ENCODE peak calls at places on chromosomes 5 and 9, in four cellular contexts. O, I, W and C are unnamed samples.

GRCh38 chr5:14146725-14147124 is 3.6 kb downstream of the TRIO start:
- DNase-seq in O (no peak), I (no peak), W (no peak), C (no peak)

GRCh38 chr9:77475641-77476473 is 172.3 kb downstream of the GNA14 start:
- DNase-seq in W (no peak), O (no peak), I (no peak), C (no peak)

GRCh38 chr5:149271195-149271716 is 403 bp upstream of the AFAP1L1 start:
- DNase-seq in I (no peak), O (no peak), W (no peak), C (no peak)

GRCh38 chr9:133321411-133321935 is 14.5 kb downstream of the SURF6 start:
- DNase-seq in W (no peak), I (no peak), O (no peak), C (no peak)

GRCh38 chr9:121916008-121916407 is 177.1 kb downstream of the TTLL11 start:
- DNase-seq in O (no peak), W (no peak), I (no peak), C (no peak)

GRCh38 chr5:115309751-115310370 is 13.4 kb upstream of the CCDC112 start:
- DNase-seq in I (peak; percentile 49), O (no peak), W (no peak), C (no peak)

GRCh38 chr5:90680831-90681420 is 122.3 kb downstream of the ADGRV1 start:
- DNase-seq in I (no peak), O (no peak), W (no peak), C (no peak)

GRCh38 chr9:34419716-34420504 is 38.5 kb downstream of the FAM219A start:
- DNase-seq in O (no peak), W (no peak), I (no peak), C (no peak)

GRCh38 chr9:114603183-114603582 is 7.9 kb upstream of the TMEM268 start:
- DNase-seq in I (no peak), W (no peak), O (no peak), C (no peak)

GRCh38 chr9:121067655-121068054 is 7.1 kb upstream of the CNTRL start:
- DNase-seq in I (no peak), O (no peak), W (no peak), C (peak; percentile 47)

GRCh38 chr5:95471922-95472321 is 80.8 kb downstream of the FAM81B start:
- DNase-seq in W (no peak), I (no peak), O (no peak), C (no peak)

GRCh38 chr9:6641561-6641960 is 4.0 kb downstream of the GLDC start:
- DNase-seq in O (no peak), I (no peak), W (no peak), C (no peak)

GRCh38 chr5:87154191-87154590 is 113.5 kb upstream of the RASA1 start:
- DNase-seq in I (no peak), W (no peak), O (no peak), C (no peak)

GRCh38 chr5:65199988-65200668 is 281.6 kb downstream of the ADAMTS6 start:
- DNase-seq in W (no peak), I (no peak), O (no peak), C (no peak)

GRCh38 chr5:159331099-159331973 is 1.0 kb upstream of the IL12B start:
- DNase-seq in I (peak; percentile 59), W (peak; percentile 61), O (no peak), C (peak; percentile 57)

GRCh38 chr5:134083517-134083916 is 31.0 kb upstream of the TCF7 start:
- DNase-seq in I (no peak), W (no peak), O (no peak), C (no peak)

GRCh38 chr5:133706732-133707430 is 94.5 kb upstream of the FSTL4 start:
- DNase-seq in O (no peak), I (no peak), W (no peak), C (no peak)

GRCh38 chr9:96193356-96193755 is 108.6 kb downstream of the HSD17B3 start:
- DNase-seq in O (no peak), I (no peak), W (no peak), C (no peak)

GRCh38 chr9:10562581-10563343 is 50.0 kb downstream of the PTPRD start:
- DNase-seq in I (no peak), O (no peak), W (no peak), C (no peak)

GRCh38 chr5:67773439-67773988 is 442.0 kb upstream of the PIK3R1 start:
- DNase-seq in W (no peak), O (no peak), I (no peak), C (no peak)

GRCh38 chr9:137319434-137319975 is 17.4 kb upstream of the NRARP start:
- DNase-seq in W (peak; percentile 29), I (no peak), O (no peak), C (no peak)

GRCh38 chr9:123548749-123549545 is 192.9 kb downstream of the CRB2 start:
- DNase-seq in I (peak; percentile 54), W (no peak), O (no peak), C (peak; percentile 48)

GRCh38 chr5:178250263-178250662 is 17.7 kb upstream of the PHYKPL start:
- DNase-seq in W (no peak), O (no peak), I (no peak), C (no peak)

GRCh38 chr9:110691002-110691549 is 22.5 kb downstream of the MUSK start:
- DNase-seq in I (peak; percentile 33), O (no peak), W (no peak), C (no peak)

GRCh38 chr9:4939118-4939561 is 45.9 kb upstream of the JAK2 start:
- DNase-seq in O (peak; percentile 93), I (no peak), W (no peak), C (peak; percentile 78)

GRCh38 chr5:135217669-135218485 is 181.2 kb downstream of the MACROH2A1 start:
- DNase-seq in O (no peak), I (peak; percentile 51), W (no peak), C (no peak)

DNA sequence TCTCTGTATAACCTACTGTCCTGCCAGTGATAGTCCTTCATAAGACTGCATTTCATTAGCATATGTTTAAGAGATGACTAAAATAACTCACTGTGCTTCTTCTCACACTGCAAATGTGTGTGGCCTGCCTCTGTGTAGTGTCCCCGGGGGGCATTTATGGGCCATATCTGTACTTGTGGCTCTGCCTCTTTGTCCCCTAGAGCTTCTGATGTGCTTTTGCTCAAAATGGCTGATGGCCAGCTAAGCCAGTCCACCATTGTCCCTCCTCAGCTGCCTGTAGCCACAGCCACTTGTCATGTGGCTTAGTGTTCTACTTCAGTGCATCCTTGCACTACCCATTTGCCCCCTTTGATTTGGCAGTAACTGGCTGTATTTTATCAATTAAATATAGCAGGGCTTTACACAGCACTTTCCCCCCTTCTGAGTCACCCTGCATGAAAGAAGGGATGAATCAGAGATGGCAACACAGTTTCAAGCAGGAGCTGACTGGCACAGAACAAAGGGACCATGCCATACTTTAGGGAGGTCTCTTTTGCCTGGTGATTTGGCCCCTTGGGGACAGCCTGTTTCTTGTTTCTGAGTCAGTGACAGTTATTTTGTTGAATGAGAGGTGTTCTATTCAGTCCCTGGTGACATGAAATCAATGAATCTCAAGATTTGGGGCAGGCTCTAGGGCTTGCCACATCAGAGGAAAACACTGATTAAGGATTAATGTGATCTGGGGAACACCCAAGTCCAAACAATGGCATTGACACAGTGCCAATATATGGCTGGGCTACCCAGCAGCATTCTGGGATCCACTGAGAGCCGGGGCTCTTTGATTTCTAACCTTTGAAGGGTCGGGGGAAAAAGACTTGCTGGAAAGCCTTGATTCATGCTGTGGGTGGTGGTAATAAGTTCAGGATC is 245.5 kb downstream of the SMARCA2 start:
- DNase-seq in O (no peak), W (no peak), I (no peak), C (no peak)
- TF ChIP-seq SPI1 in O (no peak), W (no peak), I (no peak), C (no peak)

GRCh38 chr5:72130342-72130741 is 23.1 kb downstream of the MAP1B start:
- DNase-seq in O (no peak), W (no peak), I (no peak), C (no peak)
- TF ChIP-seq SPI1 in O (no peak), W (no peak), I (no peak), C (no peak)

GRCh38 chr5:143226361-143226760 is 177.1 kb downstream of the NR3C1 start:
- DNase-seq in I (no peak), W (no peak), O (no peak), C (no peak)

GRCh38 chr5:143228597-143229293 is 174.7 kb downstream of the NR3C1 start:
- DNase-seq in I (no peak), W (no peak), O (no peak), C (no peak)

GRCh38 chr5:143225511-143225910 is 178.0 kb downstream of the NR3C1 start:
- DNase-seq in I (no peak), W (no peak), O (no peak), C (no peak)

GRCh38 chr5:143226872-143227271 is 176.6 kb downstream of the NR3C1 start:
- DNase-seq in O (no peak), W (no peak), I (no peak), C (no peak)

GRCh38 chr5:143227301-143227700 is 176.2 kb downstream of the NR3C1 start:
- DNase-seq in I (no peak), O (no peak), W (no peak), C (no peak)
- TF ChIP-seq SPI1 in I (no peak), O (no peak), W (no peak), C (no peak)

GRCh38 chr5:96852769-96853168 is 23.5 kb upstream of the ERAP2 start:
- DNase-seq in I (no peak), W (no peak), O (no peak), C (no peak)
- TF ChIP-seq SPI1 in I (no peak), W (no peak), O (no peak), C (no peak)

DNA sequence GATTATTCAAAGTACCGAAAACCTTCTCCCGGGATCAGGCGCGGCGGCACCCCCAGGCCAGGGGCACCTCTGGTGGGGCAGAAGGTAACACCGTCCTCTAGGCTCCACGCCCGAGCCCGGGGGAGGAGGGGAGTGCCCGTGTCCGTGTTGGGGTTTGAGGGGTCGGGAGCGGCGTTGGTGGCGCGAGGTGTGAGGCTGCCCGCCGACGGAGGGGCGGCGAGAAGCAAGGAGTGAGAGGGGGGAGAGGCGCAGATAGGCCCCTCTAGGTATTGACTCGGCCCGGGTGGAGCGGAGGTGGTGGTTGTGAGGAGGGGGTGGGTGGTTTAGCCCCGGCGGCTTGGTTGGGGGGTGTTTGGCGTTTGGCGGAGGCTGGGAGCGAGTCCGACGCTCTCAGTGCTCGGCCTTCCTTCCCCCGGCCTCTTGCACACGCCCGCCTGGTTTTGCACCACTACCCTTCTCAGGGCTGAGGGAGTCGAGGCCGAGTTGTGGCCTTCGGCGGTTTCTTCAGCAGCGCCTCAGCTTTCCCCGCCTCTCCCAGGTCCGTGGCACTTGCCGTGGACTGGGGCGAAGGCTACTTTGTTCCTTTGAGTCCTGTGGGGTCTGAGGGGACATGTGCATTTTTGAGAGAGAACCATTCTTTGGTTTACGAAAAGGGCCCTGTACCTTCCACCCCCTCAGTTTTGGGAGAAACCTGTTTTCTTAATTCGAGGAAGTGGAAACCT is 430 bp downstream of the GPBP1 start:
- DNase-seq in W (no peak), I (peak; percentile 52), O (no peak), C (no peak)
- TF ChIP-seq SPI1 in W (no peak), I (no peak), O (no peak), C (no peak)

GRCh38 chr9:98647236-98647635 is 61.5 kb downstream of the GABBR2 start:
- DNase-seq in W (no peak), O (no peak), I (no peak), C (no peak)
- TF ChIP-seq SPI1 in W (no peak), O (no peak), I (no peak), C (no peak)

DNA sequence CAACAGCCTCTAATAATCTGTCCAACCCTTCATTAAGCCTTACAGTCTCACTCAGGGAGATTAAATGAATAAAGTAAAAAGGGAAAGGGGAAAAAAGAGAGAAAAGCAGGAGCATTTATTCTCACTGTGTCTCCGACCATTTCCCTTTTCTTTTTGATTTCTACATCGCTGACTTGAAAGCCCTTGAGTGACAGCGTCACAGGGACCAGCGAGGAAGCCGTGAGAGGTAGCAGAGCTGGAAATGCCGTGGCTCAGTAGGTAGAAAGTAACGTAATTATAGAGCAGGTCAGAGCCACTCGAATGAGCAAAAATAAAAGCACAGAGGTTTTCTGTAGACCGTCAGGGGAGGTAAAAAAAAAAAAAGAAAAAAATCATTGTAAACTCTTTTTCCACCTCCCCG is 52.4 kb downstream of the ASS1 start:
- DNase-seq in W (no peak), I (no peak), O (no peak), C (no peak)
- TF ChIP-seq SPI1 in W (no peak), I (no peak), O (no peak), C (no peak)